ENCODE peak calls at places on chromosomes 13 and 19, in seven cellular contexts. X, R, A, I, W, Q and D are unnamed samples.

GRCh38 chr19:44749318-44749717 is 810 bp downstream of the BCL3 start:
- DNase-seq in Q (no peak), X (no peak), I (no peak), W (no peak), R (no peak), A (no peak), D (no peak)

GRCh38 chr13:98022210-98022609 is 68.7 kb downstream of the IPO5 start:
- DNase-seq in W (peak), Q (no peak), X (no peak), A (peak), I (no peak), R (no peak), D (peak)

GRCh38 chr13:26531751-26532150 is 25.7 kb upstream of the WASF3 start:
- DNase-seq in R (no peak), Q (no peak), I (no peak), A (no peak), X (no peak), W (no peak), D (no peak)

GRCh38 chr13:104140557-104140956 is 1074.3 kb upstream of the SLC10A2 start:
- DNase-seq in Q (no peak), R (no peak), A (no peak), X (no peak), I (no peak), W (no peak), D (no peak)

GRCh38 chr19:40147693-40148347 is 43.4 kb upstream of the MAP3K10 start:
- DNase-seq in Q (no peak), X (no peak), I (no peak), A (no peak), W (peak), R (no peak), D (peak)

GRCh38 chr19:50679177-50680125 is 30.2 kb downstream of the C19orf81 start:
- DNase-seq in W (peak), Q (peak), A (peak), X (no peak), R (no peak), I (peak), D (peak)

GRCh38 chr19:51802775-51803174 is 7.8 kb downstream of the FPR3 start:
- DNase-seq in X (no peak), W (no peak), R (no peak), A (no peak), I (no peak), Q (no peak), D (no peak)

GRCh38 chr19:16628984-16629691 is 1.1 kb upstream of the MED26 start:
- DNase-seq in X (no peak), R (no peak), I (peak), A (no peak), W (peak), Q (no peak), D (peak)

GRCh38 chr19:38384209-38385027 is 3.4 kb downstream of the GGN start:
- DNase-seq in I (no peak), A (no peak), W (no peak), X (no peak), Q (no peak), R (no peak), D (no peak)

GRCh38 chr13:93727301-93728141 is 500.9 kb downstream of the GPC6 start:
- DNase-seq in X (no peak), A (no peak), R (no peak), Q (no peak), W (peak), I (no peak), D (no peak)

GRCh38 chr13:35514166-35514565 is 37.7 kb upstream of the MAB21L1 start:
- DNase-seq in W (no peak), A (no peak), Q (no peak), I (no peak), R (no peak), X (no peak), D (no peak)

GRCh38 chr13:74132768-74133656 is 1.2 kb downstream of the KLF12 start:
- DNase-seq in X (no peak), W (peak), R (no peak), A (no peak), Q (peak), I (no peak), D (no peak)

GRCh38 chr13:42964681-42965305 is 27.2 kb downstream of the EPSTI1 start:
- DNase-seq in R (no peak), X (no peak), W (peak), I (no peak), Q (no peak), A (no peak), D (no peak)

GRCh38 chr19:10718205-10719196 is 622 bp downstream of the DNM2 start:
- DNase-seq in I (peak), W (peak), Q (no peak), A (peak), R (no peak), X (no peak), D (no peak)
- H3K27ac ChIP-seq in I (peak), W (peak), Q (peak), A (peak), R (peak), X (peak), D (peak)

DNA sequence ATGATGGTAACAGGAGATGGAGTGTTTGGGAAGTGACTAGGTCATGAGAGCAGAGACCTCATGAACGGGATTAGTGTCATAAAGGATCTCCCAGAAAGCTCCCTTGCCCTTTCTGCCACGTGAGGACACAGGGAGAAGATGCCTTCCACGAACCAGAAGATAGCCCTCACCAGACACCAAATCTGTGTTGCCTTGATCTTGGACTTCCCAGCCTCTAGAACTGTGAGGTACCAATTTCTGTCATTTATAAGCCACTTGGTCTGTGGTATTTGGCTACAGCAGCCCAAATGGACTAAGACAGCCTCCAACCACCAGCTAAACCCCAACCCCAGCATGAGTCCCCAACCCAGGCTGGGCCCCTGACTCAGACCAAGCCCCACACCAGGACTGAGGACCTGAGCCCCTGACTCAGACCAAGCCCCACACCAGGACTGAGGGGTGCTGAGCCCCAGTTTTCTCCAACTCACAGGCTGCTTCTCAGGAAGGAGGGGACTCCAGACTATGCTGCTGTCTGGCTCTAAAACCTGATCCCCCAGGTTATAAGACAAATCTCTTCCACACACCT is 54.1 kb downstream of the PTPRS start:
- DNase-seq in I (no peak), A (no peak), R (no peak), Q (no peak), W (no peak), X (no peak), D (no peak)
- H3K27ac ChIP-seq in I (no peak), A (no peak), R (no peak), Q (no peak), W (no peak), X (no peak), D (no peak)

DNA sequence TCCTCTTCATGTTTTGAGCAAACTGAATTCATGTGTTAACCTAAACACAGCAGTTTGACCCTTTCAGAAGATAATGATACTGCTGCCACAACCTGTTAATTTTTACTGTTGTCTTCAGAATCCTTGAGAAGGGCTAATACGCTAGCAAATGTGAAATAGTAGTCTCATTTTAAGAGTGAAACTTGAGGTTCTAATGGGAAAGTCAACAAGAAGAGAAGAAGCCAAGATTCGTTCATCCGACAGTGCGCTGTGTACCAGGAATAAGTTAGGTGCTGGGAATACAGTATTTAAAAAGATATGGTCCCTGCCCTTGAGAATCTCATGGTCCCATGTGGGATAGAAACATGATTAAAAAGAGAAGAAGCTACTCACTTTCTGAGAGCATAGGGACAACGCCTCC is 134.4 kb downstream of the KL start:
- DNase-seq in Q (no peak), R (no peak), I (no peak), X (no peak), A (no peak), W (no peak), D (no peak)
- H3K27ac ChIP-seq in Q (no peak), R (no peak), I (no peak), X (no peak), A (no peak), W (no peak), D (no peak)

DNA sequence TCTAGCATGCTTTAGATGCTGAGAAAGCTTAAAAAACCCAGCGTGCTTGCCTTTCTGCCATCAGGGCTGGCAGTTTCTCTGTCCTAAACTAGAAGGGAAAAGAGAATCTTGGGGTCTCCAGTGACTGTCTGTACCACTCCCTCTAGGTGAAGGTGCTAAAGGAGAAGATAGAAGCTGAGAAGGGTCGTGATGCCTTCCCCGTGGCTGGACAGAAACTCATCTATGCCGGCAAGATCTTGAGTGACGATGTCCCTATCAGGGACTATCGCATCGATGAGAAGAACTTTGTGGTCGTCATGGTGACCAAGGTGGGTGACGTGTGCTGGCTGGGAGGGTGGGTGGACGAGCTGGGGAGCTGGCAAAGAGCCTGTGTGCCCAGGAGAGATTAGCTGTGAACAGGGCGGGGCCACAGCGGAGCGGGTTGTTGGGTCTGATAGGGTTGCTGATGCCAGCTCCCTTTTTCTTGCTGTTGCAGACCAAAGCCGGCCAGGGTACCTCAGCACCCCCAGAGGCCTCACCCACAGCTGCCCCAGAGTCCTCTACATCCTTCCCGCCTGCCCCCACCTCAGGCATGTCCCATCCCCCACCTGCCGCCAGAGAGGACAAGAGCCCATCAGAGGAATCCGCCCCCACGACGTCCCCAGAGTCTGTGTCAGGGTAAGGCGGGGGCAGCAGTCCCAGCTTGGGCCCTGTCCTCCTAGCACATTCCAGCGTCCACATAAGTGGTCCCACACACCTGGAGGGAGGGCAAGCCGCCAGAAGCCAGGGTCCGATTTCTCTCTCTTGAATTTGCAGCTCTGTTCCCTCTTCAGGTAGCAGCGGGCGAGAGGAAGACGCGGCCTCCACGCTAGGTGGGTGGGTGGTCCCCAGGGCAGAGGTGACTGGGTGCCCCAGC is 2.3 kb downstream of the RAD23A start:
- DNase-seq in I (peak), W (no peak), Q (no peak), A (no peak), R (no peak), X (no peak), D (no peak)
- H3K27ac ChIP-seq in I (no peak), W (no peak), Q (no peak), A (no peak), R (no peak), X (no peak), D (no peak)

DNA sequence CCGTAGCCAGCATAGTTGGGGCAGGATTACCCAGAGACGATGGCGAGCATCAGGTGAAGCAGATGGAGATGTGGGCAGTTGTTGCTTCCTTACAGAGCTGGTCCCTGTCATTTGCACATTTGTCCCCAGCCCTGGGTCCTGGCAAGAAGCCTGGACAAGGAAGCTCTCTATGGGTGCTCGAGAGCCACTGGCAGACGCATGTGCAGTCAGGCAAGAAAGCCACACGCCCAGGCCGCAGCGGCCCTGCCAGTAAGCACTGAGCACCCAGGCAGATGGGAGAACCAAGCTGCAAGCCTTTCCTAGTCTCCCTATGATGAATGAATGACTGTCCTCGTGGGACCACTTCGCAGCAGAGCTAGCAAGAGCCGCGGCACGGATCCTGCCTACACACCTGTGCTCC is 182.8 kb downstream of the FOXO1 start:
- DNase-seq in Q (peak), W (no peak), I (no peak), X (no peak), R (no peak), A (no peak), D (no peak)
- H3K27ac ChIP-seq in Q (no peak), W (no peak), I (no peak), X (no peak), R (no peak), A (no peak), D (no peak)

GRCh38 chr13:102825921-102826706 is 19.7 kb upstream of the ERCC5 start:
- DNase-seq in A (no peak), W (peak), I (no peak), X (no peak), R (no peak), Q (no peak), D (peak)
- H3K27ac ChIP-seq in A (no peak), W (peak), I (no peak), X (peak), R (no peak), Q (no peak), D (peak)

GRCh38 chr19:8335343-8336071 is 7.6 kb downstream of the KANK3 start:
- DNase-seq in A (no peak), R (no peak), W (no peak), X (no peak), I (no peak), Q (no peak), D (no peak)

GRCh38 chr19:8336072-8336569 is 6.9 kb downstream of the KANK3 start:
- DNase-seq in R (no peak), W (no peak), Q (no peak), X (no peak), A (no peak), I (no peak), D (no peak)

GRCh38 chr19:8336665-8337064 is 6.4 kb downstream of the KANK3 start:
- DNase-seq in Q (no peak), R (no peak), I (no peak), X (no peak), A (no peak), W (no peak), D (no peak)

GRCh38 chr19:8338835-8339234 is 4.2 kb downstream of the KANK3 start:
- DNase-seq in W (no peak), I (no peak), X (no peak), R (no peak), A (no peak), Q (no peak), D (no peak)

GRCh38 chr19:8337728-8338127 is 5.3 kb downstream of the KANK3 start:
- DNase-seq in R (no peak), W (no peak), Q (no peak), X (no peak), I (no peak), A (no peak), D (no peak)
- H3K27ac ChIP-seq in R (no peak), W (no peak), Q (no peak), X (no peak), I (no peak), A (no peak), D (no peak)